ENCODE peak calls at places on chromosomes 1 and 21, in five cellular contexts. H is ACHN; Q is D341Med; I is EL; V is effector memory CD8-positive, alpha-beta T cell. X is an unnamed sample.

GRCh38 chr1:22866868-22867267 is 105.8 kb downstream of the LACTBL1 start:
- DNase-seq in H (no peak), Q (no peak), I (no peak), V (no peak), X (no peak)

GRCh38 chr1:216221260-216221700 is 202.0 kb downstream of the USH2A start:
- DNase-seq in H (peak; percentile 84), Q (peak; percentile 58), I (peak; percentile 83), V (no peak), X (peak; percentile 4)

GRCh38 chr1:212485895-212486590 is 53.3 kb downstream of the NENF start:
- DNase-seq in H (peak; percentile 98), Q (no peak), I (peak; percentile 94), V (no peak), X (peak; percentile 23)

GRCh38 chr1:7448986-7449385 is 322.1 kb upstream of the VAMP3 start:
- DNase-seq in H (no peak), Q (no peak), I (no peak), V (no peak), X (no peak)

GRCh38 chr1:79852004-79852403 is 845.5 kb upstream of the ADGRL4 start:
- DNase-seq in H (no peak), Q (no peak), I (no peak), V (no peak), X (no peak)

GRCh38 chr1:109392788-109393580 is 4.7 kb downstream of the SORT1 start:
- DNase-seq in H (no peak), Q (no peak), I (peak; percentile 70), V (no peak), X (no peak)

GRCh38 chr21:28439246-28439645 is 553.4 kb downstream of the LTN1 start:
- DNase-seq in H (no peak), Q (no peak), I (no peak), V (no peak), X (no peak)

GRCh38 chr1:246566808-246567154 is 525 bp downstream of the CNST start:
- DNase-seq in H (no peak), Q (no peak), I (no peak), V (no peak), X (no peak)

GRCh38 chr1:8303876-8304275 is 14.0 kb upstream of the SLC45A1 start:
- DNase-seq in H (no peak), Q (no peak), I (no peak), V (no peak), X (no peak)

GRCh38 chr1:176206006-176206960 is 803 bp downstream of the COP1 start:
- DNase-seq in H (peak; percentile 59), Q (peak; percentile 76), I (peak; percentile 57), V (peak; percentile 29), X (no peak)

GRCh38 chr1:57015071-57015470 is 49.3 kb upstream of the C8B start:
- DNase-seq in H (no peak), Q (no peak), I (no peak), V (no peak), X (no peak)

GRCh38 chr21:36441715-36442114 is 38.2 kb downstream of the CLDN14 start:
- DNase-seq in H (no peak), Q (no peak), I (no peak), V (no peak), X (no peak)

GRCh38 chr1:147534386-147534785 is 6.9 kb upstream of the BCL9 start:
- DNase-seq in H (no peak), Q (no peak), I (peak; percentile 7), V (no peak), X (no peak)

GRCh38 chr1:215082532-215083407 is at the start of gene KCNK2:
- DNase-seq in H (peak; percentile 25), Q (peak; percentile 87), I (peak; percentile 56), V (no peak), X (no peak)

GRCh38 chr1:56200446-56200845 is 378.9 kb downstream of the PLPP3 start:
- DNase-seq in H (no peak), Q (no peak), I (peak; percentile 66), V (no peak), X (no peak)

GRCh38 chr1:154881820-154882535 is 11.9 kb upstream of the KCNN3 start:
- DNase-seq in H (peak; percentile 7), Q (no peak), I (peak; percentile 10), V (no peak), X (no peak)

GRCh38 chr21:46397211-46397905 is 61.3 kb upstream of the DIP2A start:
- DNase-seq in H (no peak), Q (no peak), I (no peak), V (no peak), X (no peak)

GRCh38 chr1:157231844-157232550 is 93.8 kb upstream of the ETV3 start:
- DNase-seq in H (no peak), Q (no peak), I (no peak), V (no peak), X (no peak)

GRCh38 chr1:172821609-172822274 is 162.8 kb downstream of the FASLG start:
- DNase-seq in H (no peak), Q (no peak), I (peak; percentile 80), V (no peak), X (peak; percentile 16)

GRCh38 chr1:64060611-64061302 is 142.7 kb upstream of the UBE2U start:
- DNase-seq in H (no peak), Q (no peak), I (no peak), V (no peak), X (no peak)

GRCh38 chr1:102239247-102239646 is 242.5 kb upstream of the OLFM3 start:
- DNase-seq in H (no peak), Q (no peak), I (no peak), V (no peak), X (no peak)

GRCh38 chr1:211723273-211723672 is 47.9 kb upstream of the NEK2 start:
- DNase-seq in H (no peak), Q (no peak), I (no peak), V (no peak), X (no peak)

X was measured in NCI-H524 treated with DMSO at 0.1 percent for 48 hours.